ENCODE peak calls at places on chromosome 2, in seven cellular contexts. C is pancreas; Z is head of caudate nucleus; T is effector memory CD8-positive, alpha-beta T cell; X is HS-5; V is breast epithelium; U is COR-L47. M is an unnamed sample.

GRCh38 chr2:80304522-80304878 is at the start of gene LRRTM1:
- DNase-seq in C (peak; percentile 41), Z (peak; percentile 62), T (no peak), X (no peak), V (no peak), U (no peak), M (no peak)

GRCh38 chr2:38095996-38096861 is 20.3 kb upstream of the CYP1B1 start:
- DNase-seq in C (no peak), Z (no peak), T (no peak), X (no peak), V (peak; percentile 63), U (no peak), M (peak; percentile 80)

GRCh38 chr2:241029599-241030332 is 31.3 kb downstream of the SNED1 start:
- DNase-seq in C (no peak), Z (no peak), T (no peak), X (no peak), V (peak; percentile 12), U (no peak), M (no peak)

GRCh38 chr2:201768918-201769317 is 11.8 kb downstream of the ALS2 start:
- DNase-seq in C (no peak), Z (no peak), T (no peak), X (no peak), V (no peak), U (no peak), M (no peak)

GRCh38 chr2:120941571-120941970 is 205.9 kb downstream of the GLI2 start:
- DNase-seq in C (peak; percentile 67), Z (no peak), T (no peak), X (no peak), V (no peak), U (no peak), M (no peak)

GRCh38 chr2:20398956-20399567 is 47.8 kb upstream of the RHOB start:
- DNase-seq in C (no peak), Z (no peak), T (no peak), X (no peak), V (no peak), U (no peak), M (no peak)

GRCh38 chr2:127589358-127589757 is 53.9 kb downstream of the MYO7B start:
- DNase-seq in C (no peak), Z (no peak), T (no peak), X (no peak), V (no peak), U (no peak), M (no peak)

GRCh38 chr2:10989782-10990181 is 78.0 kb downstream of the KCNF1 start:
- DNase-seq in C (no peak), Z (no peak), T (no peak), X (no peak), V (no peak), U (no peak), M (no peak)

GRCh38 chr2:187302146-187302545 is 145.9 kb downstream of the CALCRL start:
- DNase-seq in C (no peak), Z (no peak), T (no peak), X (no peak), V (no peak), U (no peak), M (no peak)

GRCh38 chr2:121771976-121772742 is 16.7 kb downstream of the TSN start:
- DNase-seq in C (no peak), Z (no peak), T (no peak), X (no peak), V (no peak), U (no peak), M (no peak)

GRCh38 chr2:64554117-64554516 is 30.0 kb downstream of the AFTPH start:
- DNase-seq in C (no peak), Z (no peak), T (no peak), X (no peak), V (no peak), U (no peak), M (no peak)

M was measured in prostate gland.